ENCODE peak calls at places on chromosomes 2 and 18, in seven cellular contexts. One of them, this sample, is unnamed.

GRCh38 chr2:54924121-54924520 is 126.1 kb downstream of the RTN4 start:
- DNase-seq in OCI-LY7: no peak
- DNase-seq in PC-3: peak; percentile 62
- DNase-seq in neural progenitor cell: no peak
- DNase-seq in MM.1S: no peak
- DNase-seq in HCT116: no peak
- DNase-seq in hepatocyte: no peak
- DNase-seq in this sample: no peak

GRCh38 chr18:53838796-53839195 is 385.7 kb downstream of the MBD2 start:
- DNase-seq in HCT116: no peak
- DNase-seq in MM.1S: no peak
- DNase-seq in neural progenitor cell: no peak
- DNase-seq in hepatocyte: peak; percentile 3
- DNase-seq in OCI-LY7: no peak
- DNase-seq in PC-3: peak; percentile 22
- DNase-seq in this sample: no peak

GRCh38 chr2:636649-637405 is 40.4 kb downstream of the TMEM18 start:
- DNase-seq in MM.1S: no peak
- DNase-seq in hepatocyte: peak; percentile 84
- DNase-seq in PC-3: peak; percentile 84
- DNase-seq in HCT116: peak; percentile 47
- DNase-seq in OCI-LY7: peak; percentile 42
- DNase-seq in neural progenitor cell: peak; percentile 82
- DNase-seq in this sample: peak; percentile 95

GRCh38 chr2:239903803-239904202 is 121.3 kb downstream of the NDUFA10 start:
- DNase-seq in PC-3: no peak
- DNase-seq in MM.1S: no peak
- DNase-seq in OCI-LY7: no peak
- DNase-seq in neural progenitor cell: no peak
- DNase-seq in HCT116: no peak
- DNase-seq in hepatocyte: no peak
- DNase-seq in this sample: no peak

GRCh38 chr2:96977631-96978195 is 8.7 kb downstream of the FAM178B start:
- DNase-seq in PC-3: peak; percentile 16
- DNase-seq in hepatocyte: peak; percentile 56
- DNase-seq in OCI-LY7: no peak
- DNase-seq in neural progenitor cell: peak; percentile 24
- DNase-seq in MM.1S: no peak
- DNase-seq in HCT116: peak; percentile 2
- DNase-seq in this sample: peak; percentile 37

GRCh38 chr18:31667185-31667584 is 17.2 kb downstream of the B4GALT6 start:
- DNase-seq in hepatocyte: no peak
- DNase-seq in OCI-LY7: no peak
- DNase-seq in neural progenitor cell: no peak
- DNase-seq in HCT116: no peak
- DNase-seq in MM.1S: no peak
- DNase-seq in PC-3: no peak
- DNase-seq in this sample: no peak

GRCh38 chr18:35680139-35680551 is 98.6 kb downstream of the GALNT1 start:
- DNase-seq in PC-3: no peak
- DNase-seq in OCI-LY7: no peak
- DNase-seq in hepatocyte: no peak
- DNase-seq in MM.1S: no peak
- DNase-seq in neural progenitor cell: no peak
- DNase-seq in HCT116: no peak
- DNase-seq in this sample: no peak

GRCh38 chr18:408367-408766 is 92.1 kb downstream of the COLEC12 start:
- DNase-seq in OCI-LY7: no peak
- DNase-seq in HCT116: no peak
- DNase-seq in PC-3: no peak
- DNase-seq in hepatocyte: no peak
- DNase-seq in MM.1S: no peak
- DNase-seq in neural progenitor cell: no peak
- DNase-seq in this sample: no peak

GRCh38 chr2:191318729-191319078 is 73.5 kb downstream of the MYO1B start:
- DNase-seq in neural progenitor cell: peak; percentile 73
- DNase-seq in HCT116: peak; percentile 27
- DNase-seq in MM.1S: no peak
- DNase-seq in OCI-LY7: no peak
- DNase-seq in hepatocyte: peak; percentile 76
- DNase-seq in PC-3: peak; percentile 62
- DNase-seq in this sample: peak; percentile 66

GRCh38 chr2:229160180-229160579 is 110.9 kb downstream of the PID1 start:
- DNase-seq in hepatocyte: peak; percentile 52
- DNase-seq in OCI-LY7: no peak
- DNase-seq in MM.1S: no peak
- DNase-seq in PC-3: no peak
- DNase-seq in neural progenitor cell: no peak
- DNase-seq in HCT116: no peak
- DNase-seq in this sample: no peak

GRCh38 chr2:225911019-225911418 is 511.5 kb downstream of the NYAP2 start:
- DNase-seq in OCI-LY7: no peak
- DNase-seq in hepatocyte: no peak
- DNase-seq in neural progenitor cell: no peak
- DNase-seq in HCT116: no peak
- DNase-seq in MM.1S: no peak
- DNase-seq in PC-3: no peak
- DNase-seq in this sample: no peak

DNA sequence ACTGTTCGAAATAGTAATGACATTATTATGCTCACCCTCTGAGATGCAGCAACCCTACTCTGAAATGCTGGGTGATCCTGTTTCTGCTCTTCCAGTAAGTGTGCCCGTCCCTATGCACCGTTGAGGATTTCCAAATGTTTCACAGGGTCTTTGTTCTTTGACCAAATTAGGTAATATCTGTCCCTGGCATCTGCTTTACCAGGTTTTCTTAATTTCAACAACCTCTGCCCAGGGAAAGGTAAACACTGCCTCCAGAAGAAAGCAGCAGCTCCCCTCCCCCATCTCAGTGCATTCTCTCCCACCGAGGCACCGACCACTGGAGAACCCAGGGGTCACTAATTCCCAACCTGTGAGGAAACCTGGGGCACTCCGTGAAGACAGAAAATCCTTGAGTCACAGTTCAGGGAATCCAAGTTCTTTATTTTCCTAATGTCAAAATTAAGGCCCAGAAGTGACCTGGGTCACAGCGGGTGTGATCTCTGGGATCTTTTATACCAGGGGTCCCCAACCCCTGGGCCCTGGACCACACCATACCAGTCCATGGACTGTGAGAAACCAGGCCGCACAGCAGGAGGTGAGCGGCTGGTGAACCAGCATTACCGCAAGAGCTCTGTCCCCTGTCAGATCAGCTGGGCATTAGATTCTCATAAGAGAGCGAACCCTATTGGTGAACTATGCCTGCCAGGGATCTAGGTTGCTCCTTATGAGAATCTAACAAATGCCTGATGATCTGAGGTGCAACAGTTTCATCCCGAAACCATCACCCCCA is 1.2 kb upstream of the GRB14 start:
- DNase-seq in neural progenitor cell: peak; percentile 48
- DNase-seq in OCI-LY7: no peak
- DNase-seq in PC-3: no peak
- DNase-seq in HCT116: no peak
- DNase-seq in hepatocyte: no peak
- DNase-seq in MM.1S: no peak
- DNase-seq in this sample: peak; percentile 41
- TF ChIP-seq EZH2phosphoT487 in neural progenitor cell: no peak
- TF ChIP-seq EZH2phosphoT487 in OCI-LY7: no peak
- TF ChIP-seq EZH2phosphoT487 in PC-3: no peak
- TF ChIP-seq EZH2phosphoT487 in HCT116: no peak
- TF ChIP-seq EZH2phosphoT487 in hepatocyte: no peak
- TF ChIP-seq EZH2phosphoT487 in MM.1S: no peak
- TF ChIP-seq EZH2phosphoT487 in this sample: no peak

GRCh38 chr2:42458396-42458795 is 35.4 kb downstream of the KCNG3 start:
- DNase-seq in PC-3: no peak
- DNase-seq in MM.1S: no peak
- DNase-seq in OCI-LY7: no peak
- DNase-seq in hepatocyte: no peak
- DNase-seq in neural progenitor cell: no peak
- DNase-seq in HCT116: no peak
- DNase-seq in this sample: no peak

GRCh38 chr2:42456126-42456839 is 37.5 kb downstream of the KCNG3 start:
- DNase-seq in neural progenitor cell: no peak
- DNase-seq in MM.1S: no peak
- DNase-seq in PC-3: no peak
- DNase-seq in OCI-LY7: no peak
- DNase-seq in HCT116: no peak
- DNase-seq in hepatocyte: no peak
- DNase-seq in this sample: no peak

GRCh38 chr2:42459296-42459695 is 34.5 kb downstream of the KCNG3 start:
- DNase-seq in neural progenitor cell: no peak
- DNase-seq in PC-3: no peak
- DNase-seq in OCI-LY7: no peak
- DNase-seq in MM.1S: no peak
- DNase-seq in HCT116: no peak
- DNase-seq in hepatocyte: no peak
- DNase-seq in this sample: no peak

GRCh38 chr2:42452545-42452944 is 41.2 kb downstream of the KCNG3 start:
- DNase-seq in PC-3: no peak
- DNase-seq in OCI-LY7: no peak
- DNase-seq in neural progenitor cell: no peak
- DNase-seq in HCT116: no peak
- DNase-seq in hepatocyte: no peak
- DNase-seq in MM.1S: no peak
- DNase-seq in this sample: no peak

DNA sequence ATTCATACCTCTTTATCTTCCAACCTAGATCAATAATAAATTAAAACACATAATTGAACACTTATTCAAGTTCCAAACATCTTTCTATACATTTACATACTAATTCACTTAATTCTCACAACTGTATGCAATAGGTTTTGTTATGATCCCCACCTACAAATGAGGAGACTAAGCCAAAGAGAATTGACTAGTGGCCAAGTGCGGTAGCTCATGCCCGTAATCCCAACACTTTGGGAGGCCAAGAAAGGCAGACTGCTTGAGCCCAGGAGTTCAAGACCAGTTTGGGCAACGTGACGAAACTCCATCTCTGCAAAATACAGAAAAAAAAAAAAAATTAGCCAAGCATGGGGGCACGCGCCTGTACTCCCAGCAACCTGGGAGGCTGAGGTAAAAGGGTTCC is 36.8 kb downstream of the KCNG3 start:
- DNase-seq in HCT116: no peak
- DNase-seq in neural progenitor cell: peak; percentile 12
- DNase-seq in hepatocyte: no peak
- DNase-seq in PC-3: peak; percentile 18
- DNase-seq in MM.1S: no peak
- DNase-seq in OCI-LY7: no peak
- DNase-seq in this sample: peak; percentile 77
- TF ChIP-seq CTCF in HCT116: peak; percentile 45
- TF ChIP-seq CTCF in neural progenitor cell: peak; percentile 36
- TF ChIP-seq CTCF in hepatocyte: no peak
- TF ChIP-seq CTCF in PC-3: peak; percentile 26
- TF ChIP-seq CTCF in MM.1S: peak; percentile 19
- TF ChIP-seq CTCF in OCI-LY7: peak; percentile 56
- TF ChIP-seq CTCF in this sample: peak; percentile 64

GRCh38 chr2:139159177-139159576 is 379.0 kb upstream of the NXPH2 start:
- DNase-seq in OCI-LY7: no peak
- DNase-seq in HCT116: no peak
- DNase-seq in neural progenitor cell: no peak
- DNase-seq in MM.1S: no peak
- DNase-seq in PC-3: no peak
- DNase-seq in hepatocyte: no peak
- DNase-seq in this sample: no peak
- H3K4me2 ChIP-seq in OCI-LY7: no peak overlapping the region
- H3K4me2 ChIP-seq in HCT116: no peak overlapping the region
- H3K4me2 ChIP-seq in neural progenitor cell: no peak overlapping the region
- H3K4me2 ChIP-seq in MM.1S: no peak overlapping the region
- H3K4me2 ChIP-seq in PC-3: no peak overlapping the region
- H3K4me2 ChIP-seq in hepatocyte: no peak overlapping the region
- H3K4me2 ChIP-seq in this sample: no peak overlapping the region

GRCh38 chr2:241773511-241774418 is 2.9 kb upstream of the GAL3ST2 start:
- DNase-seq in neural progenitor cell: no peak
- DNase-seq in OCI-LY7: no peak
- DNase-seq in PC-3: no peak
- DNase-seq in HCT116: no peak
- DNase-seq in hepatocyte: no peak
- DNase-seq in MM.1S: no peak
- DNase-seq in this sample: no peak
- TF ChIP-seq EZH2phosphoT487 in neural progenitor cell: no peak
- TF ChIP-seq EZH2phosphoT487 in OCI-LY7: no peak
- TF ChIP-seq EZH2phosphoT487 in PC-3: no peak
- TF ChIP-seq EZH2phosphoT487 in HCT116: no peak
- TF ChIP-seq EZH2phosphoT487 in hepatocyte: no peak
- TF ChIP-seq EZH2phosphoT487 in MM.1S: no peak
- TF ChIP-seq EZH2phosphoT487 in this sample: no peak

GRCh38 chr2:216594081-216594480 is 39.1 kb upstream of the IGFBP2 start:
- DNase-seq in HCT116: no peak
- DNase-seq in PC-3: no peak
- DNase-seq in MM.1S: no peak
- DNase-seq in hepatocyte: no peak
- DNase-seq in neural progenitor cell: no peak
- DNase-seq in OCI-LY7: no peak
- DNase-seq in this sample: no peak

GRCh38 chr2:216589779-216590178 is 43.4 kb upstream of the IGFBP2 start:
- DNase-seq in MM.1S: no peak
- DNase-seq in OCI-LY7: no peak
- DNase-seq in hepatocyte: no peak
- DNase-seq in neural progenitor cell: no peak
- DNase-seq in HCT116: no peak
- DNase-seq in PC-3: no peak
- DNase-seq in this sample: no peak

GRCh38 chr2:216591480-216591879 is 41.7 kb upstream of the IGFBP2 start:
- DNase-seq in neural progenitor cell: no peak
- DNase-seq in PC-3: no peak
- DNase-seq in hepatocyte: no peak
- DNase-seq in OCI-LY7: no peak
- DNase-seq in MM.1S: no peak
- DNase-seq in HCT116: no peak
- DNase-seq in this sample: no peak

GRCh38 chr2:216588771-216589363 is 44.4 kb upstream of the IGFBP2 start:
- DNase-seq in PC-3: no peak
- DNase-seq in MM.1S: no peak
- DNase-seq in hepatocyte: no peak
- DNase-seq in neural progenitor cell: no peak
- DNase-seq in OCI-LY7: no peak
- DNase-seq in HCT116: no peak
- DNase-seq in this sample: no peak

DNA sequence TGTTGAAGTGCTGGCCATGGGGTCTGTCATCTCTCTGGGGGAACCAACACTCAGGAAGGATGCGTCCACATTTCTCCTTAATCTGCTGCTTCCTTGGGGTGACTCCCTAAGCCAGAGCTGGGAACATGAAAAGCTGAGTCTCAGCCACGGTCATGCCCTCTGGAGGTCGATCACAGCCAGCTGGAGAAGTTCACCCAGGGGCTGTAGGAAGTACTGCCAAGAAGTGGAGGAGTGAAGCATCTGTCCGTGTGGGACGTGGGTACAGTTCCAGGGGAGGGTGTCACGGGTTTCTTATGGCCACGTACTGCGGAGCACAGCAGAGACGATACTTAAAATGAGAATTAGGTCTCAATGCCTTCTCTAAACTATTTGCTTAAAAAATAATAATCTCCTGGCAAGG is 42.4 kb upstream of the IGFBP2 start:
- DNase-seq in OCI-LY7: no peak
- DNase-seq in neural progenitor cell: no peak
- DNase-seq in PC-3: no peak
- DNase-seq in MM.1S: no peak
- DNase-seq in HCT116: no peak
- DNase-seq in hepatocyte: no peak
- DNase-seq in this sample: peak; percentile 47
- TF ChIP-seq CTCF in OCI-LY7: no peak
- TF ChIP-seq CTCF in neural progenitor cell: no peak
- TF ChIP-seq CTCF in PC-3: no peak
- TF ChIP-seq CTCF in MM.1S: no peak
- TF ChIP-seq CTCF in HCT116: no peak
- TF ChIP-seq CTCF in hepatocyte: no peak
- TF ChIP-seq CTCF in this sample: peak; percentile 16

GRCh38 chr2:222982909-222983265 is 69.1 kb upstream of the KCNE4 start:
- DNase-seq in MM.1S: no peak
- DNase-seq in PC-3: no peak
- DNase-seq in OCI-LY7: no peak
- DNase-seq in HCT116: no peak
- DNase-seq in hepatocyte: no peak
- DNase-seq in neural progenitor cell: no peak
- DNase-seq in this sample: no peak
- H3K4me2 ChIP-seq in MM.1S: no peak overlapping the region
- H3K4me2 ChIP-seq in PC-3: no peak overlapping the region
- H3K4me2 ChIP-seq in OCI-LY7: no peak overlapping the region
- H3K4me2 ChIP-seq in HCT116: no peak overlapping the region
- H3K4me2 ChIP-seq in hepatocyte: no peak overlapping the region
- H3K4me2 ChIP-seq in neural progenitor cell: no peak overlapping the region
- H3K4me2 ChIP-seq in this sample: no peak overlapping the region